ENCODE peak calls at places on chromosomes 6 and 20, in six cellular contexts. D is HepG2, W is K562, B is GM12878, L is H1, R is SK-N-SH. E is an unnamed sample.

GRCh38 chr6:163182696-163183095 is 231.8 kb upstream of the QKI start:
- DNase-seq in B (no peak), L (no peak), R (no peak), W (no peak), D (no peak), E (no peak)

GRCh38 chr6:157380458-157380778 is 572 bp upstream of the ZDHHC14 start:
- DNase-seq in D (no peak), W (no peak), B (no peak), R (peak), L (no peak), E (no peak)

GRCh38 chr6:38432479-38432878 is 207.2 kb downstream of the BTBD9 start:
- DNase-seq in W (no peak), D (no peak), B (no peak), L (no peak), R (no peak), E (no peak)

GRCh38 chr6:11527274-11527870 is 10.2 kb upstream of the TMEM170B start:
- DNase-seq in R (no peak), B (no peak), D (no peak), L (no peak), W (no peak), E (no peak)

GRCh38 chr6:41273699-41274098 is 12.8 kb downstream of the TREM1 start:
- DNase-seq in L (peak), D (no peak), R (no peak), W (no peak), B (no peak), E (no peak)

GRCh38 chr20:43917380-43917779 is 2.7 kb downstream of the TOX2 start:
- DNase-seq in R (no peak), D (no peak), L (no peak), B (no peak), W (no peak), E (no peak)

GRCh38 chr20:53914091-53914860 is 156.1 kb downstream of the BCAS1 start:
- DNase-seq in L (no peak), D (no peak), W (no peak), B (no peak), R (no peak), E (no peak)

GRCh38 chr6:3371222-3371949 is 85.5 kb downstream of the SLC22A23 start:
- DNase-seq in B (no peak), R (no peak), W (no peak), L (no peak), D (no peak), E (no peak)

GRCh38 chr6:25927721-25928359 is 2.7 kb downstream of the SLC17A2 start:
- DNase-seq in R (no peak), W (no peak), D (no peak), L (no peak), B (no peak), E (no peak)

GRCh38 chr6:115365783-115366182 is 694.9 kb downstream of the FRK start:
- DNase-seq in W (no peak), B (no peak), D (no peak), R (no peak), L (no peak), E (no peak)

GRCh38 chr20:44235702-44236101 is 11.4 kb upstream of the GDAP1L1 start:
- DNase-seq in B (no peak), W (no peak), L (no peak), D (no peak), R (no peak), E (no peak)

GRCh38 chr6:31826793-31827285 is 699 bp upstream of the HSPA1B start:
- DNase-seq in B (no peak), D (no peak), R (no peak), W (peak), L (peak), E (no peak)

GRCh38 chr6:1591926-1592325 is 17.8 kb upstream of the FOXC1 start:
- DNase-seq in D (no peak), B (no peak), L (peak), R (no peak), W (no peak), E (no peak)

GRCh38 chr6:163525926-163526325 is 111.4 kb downstream of the QKI start:
- DNase-seq in L (no peak), R (no peak), B (no peak), W (no peak), D (no peak), E (no peak)

GRCh38 chr6:17013701-17014100 is 88.1 kb upstream of the STMND1 start:
- DNase-seq in L (no peak), D (no peak), R (no peak), W (no peak), B (no peak), E (no peak)

GRCh38 chr20:63381781-63382431 is 20.8 kb upstream of the CHRNA4 start:
- DNase-seq in L (peak), W (peak), D (no peak), B (no peak), R (peak), E (no peak)

DNA sequence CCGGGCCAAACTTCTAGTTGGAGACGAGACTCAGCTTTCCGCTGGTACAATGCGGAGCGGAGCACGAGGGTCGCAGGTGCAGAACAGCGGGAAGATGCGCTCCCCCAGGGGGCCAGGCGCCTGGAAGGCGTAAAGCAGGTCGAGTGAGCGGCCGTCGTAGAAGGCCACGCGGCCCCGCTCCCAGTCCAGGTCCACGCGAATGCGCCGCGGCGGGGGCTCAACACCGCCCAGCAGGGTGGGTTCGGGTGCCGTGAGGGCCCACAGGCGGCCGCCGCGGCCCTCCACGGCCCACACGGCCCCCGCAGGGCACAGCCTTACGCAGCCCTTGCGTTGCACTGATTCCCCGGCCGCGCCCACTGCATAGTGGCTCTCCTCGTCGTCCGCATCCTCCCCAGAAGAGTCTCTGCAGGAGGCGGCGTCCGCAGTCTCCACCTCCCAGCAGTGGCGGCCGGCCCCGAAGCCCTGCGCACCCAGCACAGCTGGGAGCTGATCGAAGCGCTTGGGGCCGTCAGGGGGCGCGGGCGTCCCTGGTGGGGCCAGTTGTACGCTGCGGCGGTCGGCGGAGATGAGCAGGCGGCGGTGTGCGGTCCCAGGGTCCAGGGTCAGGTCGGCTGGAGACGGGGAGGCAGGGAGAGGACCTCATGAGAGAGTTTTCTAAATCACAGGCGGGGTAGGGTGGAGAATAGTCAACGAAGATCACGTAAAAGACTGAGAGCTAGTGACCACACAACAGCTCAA is 4.3 kb downstream of the PPP1R11 start:
- DNase-seq in W (no peak), D (no peak), B (no peak), R (peak), L (peak), E (no peak)
- H3K9ac ChIP-seq in W (no peak), D (no peak), B (no peak), R (no peak), L (no peak), E (no peak)

DNA sequence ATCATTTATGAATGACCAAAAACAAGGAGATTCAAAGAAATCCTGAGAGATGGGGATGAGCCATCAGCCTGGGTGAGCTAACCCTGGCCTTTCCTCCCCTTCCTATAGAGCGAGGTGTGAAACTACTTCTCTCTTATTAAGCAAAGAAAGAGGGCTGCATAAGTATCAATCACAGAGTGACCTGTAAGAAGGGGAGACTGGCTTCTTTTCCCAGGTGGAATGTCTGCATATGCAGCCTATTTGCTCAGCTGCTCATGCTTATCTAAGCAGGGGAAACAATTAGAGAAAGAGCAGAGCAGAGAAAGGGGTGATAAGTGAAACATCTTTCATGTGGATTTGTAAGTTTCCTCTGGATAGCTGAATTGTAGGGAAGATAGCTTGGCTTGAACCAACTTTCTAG is 160.0 kb downstream of the PKHD1 start:
- DNase-seq in W (no peak), D (no peak), L (no peak), R (no peak), B (no peak), E (no peak)
- TF ChIP-seq SIN3A in W (no peak), D (no peak), L (no peak), R (no peak), B (no peak), E (no peak)

DNA sequence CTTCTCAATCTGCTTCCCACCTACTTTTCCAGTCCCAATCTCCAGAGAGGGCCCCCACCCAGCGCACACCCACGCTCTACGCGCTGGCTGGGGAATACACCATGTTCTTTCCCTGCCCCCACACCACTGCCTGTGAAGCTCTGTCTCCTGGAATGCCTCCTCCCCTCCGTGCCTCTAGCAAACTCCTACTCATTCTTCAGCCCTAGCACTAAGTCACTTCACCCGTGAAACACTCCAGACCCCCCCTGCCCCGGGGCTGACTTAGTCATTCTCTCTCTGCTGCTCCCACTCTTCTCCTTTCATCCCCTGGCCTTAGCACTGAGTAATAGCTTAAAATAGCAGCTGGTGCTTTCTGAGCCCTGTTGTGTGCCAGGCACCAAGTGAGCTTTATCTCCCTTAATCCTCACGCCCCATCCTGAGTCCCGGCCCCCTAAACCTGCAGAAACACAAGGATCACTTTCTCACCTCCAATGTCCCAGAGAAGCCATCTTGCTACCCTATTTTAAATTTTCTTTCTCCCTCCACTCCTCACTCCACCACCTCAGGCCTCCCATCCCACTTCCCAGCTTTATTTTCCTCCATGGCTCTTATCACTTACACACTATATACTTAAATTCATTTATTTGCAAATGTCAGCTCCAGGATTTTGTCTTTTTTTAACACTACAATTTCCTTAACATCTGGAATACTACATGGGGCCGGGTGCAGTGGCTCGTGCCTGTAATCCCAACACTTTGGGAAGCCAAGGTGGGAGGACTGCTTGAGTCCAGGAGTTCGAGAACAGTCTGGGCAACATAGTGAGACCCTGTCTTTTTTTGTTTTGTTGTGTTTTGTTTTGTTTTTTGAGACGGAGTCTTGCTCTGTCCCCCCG is 6.3 kb upstream of the PARD6B start:
- DNase-seq in W (peak), B (no peak), R (peak), D (peak), L (no peak), E (peak)
- H3K4me2 ChIP-seq in W (peak), B (no peak), R (peak), D (peak), L (peak), E (peak)

DNA sequence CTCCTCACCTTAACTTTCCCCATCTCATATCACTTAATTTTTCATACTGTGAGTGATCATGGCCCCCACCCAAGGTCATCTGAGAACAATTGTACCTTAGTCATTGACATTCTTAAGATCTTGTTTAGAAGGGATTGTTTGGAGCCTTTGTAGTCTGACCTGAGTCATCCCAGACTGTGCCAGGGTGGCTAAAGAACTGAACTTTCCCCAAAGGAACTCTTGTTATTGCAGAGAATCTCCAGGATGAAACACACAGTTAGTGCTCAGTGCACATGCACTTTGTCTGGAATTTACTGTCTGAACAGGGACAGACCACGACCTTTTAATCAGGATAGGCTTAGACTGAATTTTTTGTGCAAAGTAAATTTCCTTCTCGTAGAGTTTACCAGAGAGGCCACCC is 112.6 kb upstream of the CCN2 start:
- DNase-seq in R (no peak), W (no peak), L (no peak), D (peak), B (no peak), E (peak)
- H3K9ac ChIP-seq in R (peak), W (no peak), L (no peak), D (no peak), B (no peak), E (no peak)

DNA sequence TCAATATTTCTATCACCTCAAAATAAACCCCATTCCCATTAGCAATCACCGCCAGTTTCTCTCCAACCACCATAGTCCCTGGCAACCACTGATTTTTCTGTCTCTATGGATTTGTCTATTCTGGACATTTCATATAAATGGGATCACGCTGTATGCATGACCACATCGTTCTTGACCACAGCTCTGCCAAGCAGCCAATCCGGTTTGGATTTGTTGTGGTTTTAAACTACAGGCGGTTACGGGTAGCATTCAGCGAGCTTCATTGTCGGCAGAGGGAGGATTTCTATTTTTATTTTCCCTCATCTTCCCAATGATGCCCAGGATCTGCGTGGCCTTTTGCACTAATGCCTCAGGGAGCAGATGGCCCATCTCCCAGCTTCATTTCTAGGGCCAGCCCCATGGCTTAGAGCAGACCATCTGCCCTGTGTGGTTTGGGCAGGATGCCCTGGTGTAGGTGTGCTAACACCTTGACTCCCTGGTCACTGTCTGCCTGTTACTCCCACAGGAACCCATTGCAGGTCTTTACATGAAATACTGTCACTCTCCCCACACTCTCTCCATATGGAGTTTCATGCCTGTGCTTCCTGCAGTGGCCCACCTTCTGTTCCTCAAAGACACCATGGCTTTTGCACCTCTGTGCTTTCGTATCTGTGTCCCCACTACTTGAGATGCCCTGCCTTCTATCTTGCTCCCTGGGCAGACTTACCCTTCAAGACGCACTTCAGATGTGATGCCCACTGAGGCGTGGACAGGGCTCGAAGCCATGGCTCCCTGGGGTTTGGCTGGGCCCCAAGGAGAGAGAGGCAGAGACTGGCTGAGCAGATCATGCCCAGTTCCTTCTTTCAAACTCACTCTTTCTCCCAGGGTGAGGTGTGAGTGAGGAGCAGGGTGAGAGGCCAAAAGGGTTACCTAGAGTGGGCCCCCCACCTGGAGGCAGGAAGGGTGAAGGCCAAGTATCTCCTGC is 26.1 kb downstream of the SDCBP2 start:
- DNase-seq in L (no peak), R (no peak), W (no peak), D (no peak), B (no peak), E (no peak)
- TF ChIP-seq SIN3A in L (no peak), R (no peak), W (no peak), D (no peak), B (no peak), E (no peak)

GRCh38 chr6:4851035-4851434 is 74.8 kb downstream of the CDYL start:
- DNase-seq in R (no peak), D (no peak), W (no peak), L (no peak), B (no peak), E (no peak)

GRCh38 chr6:4853349-4853748 is 77.1 kb downstream of the CDYL start:
- DNase-seq in B (no peak), L (no peak), R (no peak), D (no peak), W (no peak), E (no peak)

GRCh38 chr6:4856779-4857178 is 80.6 kb downstream of the CDYL start:
- DNase-seq in W (no peak), L (no peak), B (no peak), R (peak), D (no peak), E (no peak)

GRCh38 chr6:4852938-4853337 is 76.7 kb downstream of the CDYL start:
- DNase-seq in D (no peak), L (no peak), B (no peak), W (no peak), R (no peak), E (no peak)

DNA sequence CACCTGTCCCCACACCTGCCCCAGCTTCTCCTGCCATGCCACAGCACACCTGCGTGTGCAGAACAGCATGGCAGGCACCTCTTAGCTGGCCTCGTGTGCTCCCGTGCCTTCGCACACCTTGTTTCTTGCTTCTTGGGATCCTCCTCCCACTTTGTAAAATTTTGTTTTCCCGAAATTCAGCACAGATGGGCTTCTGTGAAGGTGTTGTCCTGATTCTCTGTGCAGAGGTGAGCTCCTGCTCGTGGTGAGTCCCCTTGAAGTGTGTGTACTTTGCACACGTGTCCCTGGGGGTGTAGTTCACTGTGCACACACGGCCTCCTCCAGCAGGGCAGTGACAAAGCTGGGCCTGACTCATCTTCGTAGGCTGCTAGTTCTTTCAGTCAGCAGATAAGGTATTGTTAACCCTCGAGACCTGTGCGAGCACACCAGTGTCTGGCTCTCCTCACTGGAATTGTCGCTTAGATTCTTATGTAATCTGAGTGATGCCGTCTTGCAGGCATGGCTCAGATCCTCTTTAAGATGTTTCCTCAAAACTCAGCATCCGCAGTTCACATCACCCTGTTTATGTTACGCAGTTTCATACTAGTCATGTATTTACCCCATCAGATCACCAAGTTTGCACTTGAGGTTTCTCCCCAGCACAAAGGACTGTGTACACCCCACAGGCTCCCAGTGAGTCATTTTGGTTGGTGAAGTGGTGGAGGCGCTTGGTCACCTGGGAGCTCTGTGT is 77.7 kb downstream of the CDYL start:
- DNase-seq in L (no peak), B (no peak), R (no peak), W (no peak), D (peak), E (no peak)
- H3K4me2 ChIP-seq in L (no peak), B (no peak), R (no peak), W (peak), D (peak), E (no peak)

GRCh38 chr20:57999465-58000111 is 228.9 kb downstream of the ANKRD60 start:
- DNase-seq in W (no peak), R (no peak), D (no peak), L (peak), B (no peak), E (no peak)
- H3K9ac ChIP-seq in W (no peak), R (no peak), D (no peak), L (no peak), B (no peak), E (no peak)

GRCh38 chr6:106051241-106051640 is 34.9 kb upstream of the PRDM1 start:
- DNase-seq in D (no peak), L (peak), R (no peak), W (no peak), B (no peak), E (no peak)
- TF ChIP-seq SIN3A in D (no peak), L (no peak), R (no peak), W (no peak), B (no peak), E (no peak)

GRCh38 chr20:24672181-24672880 is 202.9 kb downstream of the SYNDIG1 start:
- DNase-seq in W (no peak), L (no peak), R (no peak), D (no peak), B (no peak), E (no peak)
- H3K4me2 ChIP-seq in W (no peak), L (no peak), R (peak), D (no peak), B (no peak), E (peak)

E was measured in HCT116.